ENCODE peak calls at places on chromosomes 11 and 22, in four cellular contexts. One of them, this sample, is unnamed.

GRCh38 chr11:113992459-113993105 is 17.7 kb downstream of the HTR3A start:
- DNase-seq in GM12878: no peak
- DNase-seq in SK-N-SH: peak; percentile 59
- DNase-seq in K562: no peak
- DNase-seq in this sample: no peak

GRCh38 chr11:102530558-102530957 is at the start of gene MMP7:
- DNase-seq in GM12878: no peak
- DNase-seq in SK-N-SH: no peak
- DNase-seq in K562: no peak
- DNase-seq in this sample: no peak

GRCh38 chr11:18567081-18567480 is 21.5 kb downstream of the UEVLD start:
- DNase-seq in GM12878: no peak
- DNase-seq in SK-N-SH: no peak
- DNase-seq in K562: no peak
- DNase-seq in this sample: no peak

GRCh38 chr11:109605006-109605405 is 183.0 kb downstream of the C11orf87 start:
- DNase-seq in GM12878: no peak
- DNase-seq in SK-N-SH: no peak
- DNase-seq in K562: no peak
- DNase-seq in this sample: no peak

GRCh38 chr11:132844956-132845355 is 687.3 kb downstream of the OPCML start:
- DNase-seq in GM12878: no peak
- DNase-seq in SK-N-SH: no peak
- DNase-seq in K562: no peak
- DNase-seq in this sample: no peak

GRCh38 chr11:132158091-132158490 is 787.7 kb downstream of the NTM start:
- DNase-seq in GM12878: no peak
- DNase-seq in SK-N-SH: no peak
- DNase-seq in K562: no peak
- DNase-seq in this sample: peak; percentile 29

GRCh38 chr11:68016161-68016903 is 6.2 kb downstream of the ALDH3B1 start:
- DNase-seq in GM12878: no peak
- DNase-seq in SK-N-SH: no peak
- DNase-seq in K562: no peak
- DNase-seq in this sample: no peak

GRCh38 chr11:43681543-43681942 is 1.0 kb downstream of the HSD17B12 start:
- DNase-seq in GM12878: no peak
- DNase-seq in SK-N-SH: no peak
- DNase-seq in K562: no peak
- DNase-seq in this sample: no peak

GRCh38 chr11:28448186-28448585 is 340.0 kb downstream of the METTL15 start:
- DNase-seq in GM12878: no peak
- DNase-seq in SK-N-SH: no peak
- DNase-seq in K562: no peak
- DNase-seq in this sample: no peak

GRCh38 chr11:69909561-69910518 is 90.6 kb upstream of the FGF3 start:
- DNase-seq in GM12878: no peak
- DNase-seq in SK-N-SH: peak; percentile 74
- DNase-seq in K562: peak; percentile 65
- DNase-seq in this sample: no peak

GRCh38 chr22:43639228-43639948 is 172.7 kb downstream of the EFCAB6 start:
- DNase-seq in GM12878: no peak
- DNase-seq in SK-N-SH: no peak
- DNase-seq in K562: no peak
- DNase-seq in this sample: no peak

GRCh38 chr11:64372802-64373597 is 14.0 kb downstream of the RPS6KA4 start:
- DNase-seq in GM12878: no peak
- DNase-seq in SK-N-SH: peak; percentile 90
- DNase-seq in K562: peak; percentile 90
- DNase-seq in this sample: peak; percentile 32

GRCh38 chr22:37996079-37996478 is 11.7 kb upstream of the SOX10 start:
- DNase-seq in GM12878: no peak
- DNase-seq in SK-N-SH: peak; percentile 51
- DNase-seq in K562: no peak
- DNase-seq in this sample: no peak

GRCh38 chr11:34809191-34810106 is 106.7 kb downstream of the APIP start:
- DNase-seq in GM12878: no peak
- DNase-seq in SK-N-SH: no peak
- DNase-seq in K562: peak; percentile 56
- DNase-seq in this sample: no peak

GRCh38 chr11:11290354-11290753 is 62.7 kb downstream of the CSNK2A3 start:
- DNase-seq in GM12878: no peak
- DNase-seq in SK-N-SH: no peak
- DNase-seq in K562: no peak
- DNase-seq in this sample: no peak

GRCh38 chr11:66263231-66263630 is 5.2 kb upstream of the RAB1B start:
- DNase-seq in GM12878: no peak
- DNase-seq in SK-N-SH: no peak
- DNase-seq in K562: no peak
- DNase-seq in this sample: no peak

GRCh38 chr11:72758690-72759389 is 6.6 kb upstream of the ARAP1 start:
- DNase-seq in GM12878: no peak
- DNase-seq in SK-N-SH: peak; percentile 46
- DNase-seq in K562: peak; percentile 72
- DNase-seq in this sample: no peak

GRCh38 chr22:36762687-36763260 is 13.1 kb downstream of the IFT27 start:
- DNase-seq in GM12878: no peak
- DNase-seq in SK-N-SH: no peak
- DNase-seq in K562: no peak
- DNase-seq in this sample: no peak

GRCh38 chr11:61814958-61815789 is 1.6 kb downstream of the FADS1 start:
- DNase-seq in GM12878: peak; percentile 87
- DNase-seq in SK-N-SH: peak; percentile 95
- DNase-seq in K562: peak; percentile 90
- DNase-seq in this sample: peak; percentile 84

GRCh38 chr11:46294365-46295309 is 17.2 kb downstream of the CREB3L1 start:
- DNase-seq in GM12878: no peak
- DNase-seq in SK-N-SH: peak; percentile 60
- DNase-seq in K562: peak; percentile 69
- DNase-seq in this sample: no peak

GRCh38 chr11:2744166-2744565 is 44.4 kb upstream of the KCNQ1OT1 start:
- DNase-seq in GM12878: no peak
- DNase-seq in SK-N-SH: no peak
- DNase-seq in K562: no peak
- DNase-seq in this sample: no peak

GRCh38 chr11:67466367-67466766 is 2.7 kb downstream of the TMEM134 start:
- DNase-seq in GM12878: no peak
- DNase-seq in SK-N-SH: no peak
- DNase-seq in K562: no peak
- DNase-seq in this sample: no peak

GRCh38 chr22:30186048-30186447 is 60.5 kb downstream of the LIF start:
- DNase-seq in GM12878: no peak
- DNase-seq in SK-N-SH: no peak
- DNase-seq in K562: no peak
- DNase-seq in this sample: no peak

GRCh38 chr11:112558691-112559090 is 298.0 kb upstream of the PLET1 start:
- DNase-seq in GM12878: no peak
- DNase-seq in SK-N-SH: no peak
- DNase-seq in K562: no peak
- DNase-seq in this sample: no peak

GRCh38 chr22:45469573-45470383 is 32.9 kb upstream of the FBLN1 start:
- DNase-seq in GM12878: no peak
- DNase-seq in SK-N-SH: no peak
- DNase-seq in K562: no peak
- DNase-seq in this sample: no peak

GRCh38 chr22:33402325-33402724 is 344.1 kb upstream of the SYN3 start:
- DNase-seq in GM12878: no peak
- DNase-seq in SK-N-SH: no peak
- DNase-seq in K562: no peak
- DNase-seq in this sample: no peak

GRCh38 chr22:46865642-46866041 is 103.2 kb downstream of the TBC1D22A start:
- DNase-seq in GM12878: no peak
- DNase-seq in SK-N-SH: no peak
- DNase-seq in K562: no peak
- DNase-seq in this sample: no peak

GRCh38 chr22:46867106-46867505 is 104.7 kb downstream of the TBC1D22A start:
- DNase-seq in GM12878: no peak
- DNase-seq in SK-N-SH: no peak
- DNase-seq in K562: no peak
- DNase-seq in this sample: no peak

GRCh38 chr22:46865052-46865434 is 102.6 kb downstream of the TBC1D22A start:
- DNase-seq in GM12878: no peak
- DNase-seq in SK-N-SH: no peak
- DNase-seq in K562: no peak
- DNase-seq in this sample: no peak

GRCh38 chr22:46864314-46865051 is 102.0 kb downstream of the TBC1D22A start:
- DNase-seq in GM12878: no peak
- DNase-seq in SK-N-SH: no peak
- DNase-seq in K562: no peak
- DNase-seq in this sample: no peak

DNA sequence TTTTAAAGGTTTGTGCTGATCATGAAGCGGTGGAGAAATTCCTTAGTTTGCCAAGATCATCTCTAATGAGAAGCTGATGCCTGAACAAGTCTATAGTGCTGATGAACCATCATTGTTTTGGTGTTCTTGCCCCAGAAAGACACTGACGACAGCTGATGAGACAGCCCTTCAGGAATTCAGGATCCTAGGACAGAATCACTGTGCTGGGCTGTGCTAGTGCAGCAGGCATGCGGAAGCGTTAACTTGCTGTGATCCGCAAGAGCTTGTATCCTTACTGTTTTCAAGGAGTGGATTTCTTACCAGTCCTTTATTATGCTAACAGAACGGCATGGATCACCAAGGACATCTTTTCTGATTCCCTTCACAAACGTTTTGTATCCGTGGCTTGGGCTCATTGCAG is 104.1 kb downstream of the TBC1D22A start:
- DNase-seq in GM12878: no peak
- DNase-seq in SK-N-SH: no peak
- DNase-seq in K562: no peak
- DNase-seq in this sample: no peak
- TF ChIP-seq GABPA in GM12878: no peak
- TF ChIP-seq GABPA in SK-N-SH: no peak
- TF ChIP-seq GABPA in K562: no peak
- TF ChIP-seq GABPA in this sample: no peak

DNA sequence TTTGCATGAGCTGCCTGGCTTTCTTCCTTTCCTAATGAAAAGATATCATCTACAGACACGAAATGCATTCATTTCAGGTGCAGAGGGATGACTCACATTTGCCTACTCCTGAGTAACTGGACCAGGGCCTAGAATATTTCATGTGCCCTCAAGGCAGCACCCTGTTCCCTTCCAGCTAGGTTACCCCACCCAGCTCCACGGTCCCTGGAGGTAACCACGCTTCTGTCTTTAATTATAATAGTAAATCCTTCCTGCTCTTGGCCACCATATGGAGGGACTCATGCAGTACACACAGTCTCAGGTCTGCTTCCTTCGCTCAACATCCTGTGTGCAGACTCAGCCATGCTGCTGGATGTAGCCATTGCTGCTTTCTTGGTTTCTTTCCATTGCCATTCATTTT is 22.3 kb downstream of the DHCR7 start:
- DNase-seq in GM12878: no peak
- DNase-seq in SK-N-SH: no peak
- DNase-seq in K562: no peak
- DNase-seq in this sample: no peak
- TF ChIP-seq GABPA in GM12878: no peak
- TF ChIP-seq GABPA in SK-N-SH: no peak
- TF ChIP-seq GABPA in K562: no peak
- TF ChIP-seq GABPA in this sample: no peak

GRCh38 chr11:133945087-133945974 is 11.4 kb downstream of the IGSF9B start:
- DNase-seq in GM12878: no peak
- DNase-seq in SK-N-SH: peak; percentile 78
- DNase-seq in K562: no peak
- DNase-seq in this sample: no peak

GRCh38 chr11:133948711-133949110 is 8.1 kb downstream of the IGSF9B start:
- DNase-seq in GM12878: no peak
- DNase-seq in SK-N-SH: no peak
- DNase-seq in K562: no peak
- DNase-seq in this sample: no peak

GRCh38 chr11:133946018-133946417 is 10.8 kb downstream of the IGSF9B start:
- DNase-seq in GM12878: no peak
- DNase-seq in SK-N-SH: no peak
- DNase-seq in K562: no peak
- DNase-seq in this sample: no peak

GRCh38 chr11:133946541-133947297 is 10.0 kb downstream of the IGSF9B start:
- DNase-seq in GM12878: no peak
- DNase-seq in SK-N-SH: peak; percentile 91
- DNase-seq in K562: no peak
- DNase-seq in this sample: no peak

GRCh38 chr11:133947298-133947905 is 9.4 kb downstream of the IGSF9B start:
- DNase-seq in GM12878: no peak
- DNase-seq in SK-N-SH: peak; percentile 77
- DNase-seq in K562: peak; percentile 33
- DNase-seq in this sample: no peak
- TF ChIP-seq GABPA in GM12878: no peak
- TF ChIP-seq GABPA in SK-N-SH: no peak
- TF ChIP-seq GABPA in K562: no peak
- TF ChIP-seq GABPA in this sample: no peak

GRCh38 chr11:31802609-31802989 is 8.5 kb downstream of the PAX6 start:
- DNase-seq in GM12878: no peak
- DNase-seq in SK-N-SH: peak; percentile 35
- DNase-seq in K562: no peak
- DNase-seq in this sample: no peak

GRCh38 chr11:31804439-31805036 is 6.6 kb downstream of the PAX6 start:
- DNase-seq in GM12878: no peak
- DNase-seq in SK-N-SH: peak; percentile 30
- DNase-seq in K562: no peak
- DNase-seq in this sample: peak; percentile 36

GRCh38 chr11:31803813-31804438 is 7.2 kb downstream of the PAX6 start:
- DNase-seq in GM12878: no peak
- DNase-seq in SK-N-SH: peak; percentile 24
- DNase-seq in K562: no peak
- DNase-seq in this sample: no peak

GRCh38 chr11:31802000-31802551 is 9.0 kb downstream of the PAX6 start:
- DNase-seq in GM12878: no peak
- DNase-seq in SK-N-SH: no peak
- DNase-seq in K562: no peak
- DNase-seq in this sample: no peak

GRCh38 chr11:31802990-31803812 is 7.9 kb downstream of the PAX6 start:
- DNase-seq in GM12878: no peak
- DNase-seq in SK-N-SH: peak; percentile 42
- DNase-seq in K562: no peak
- DNase-seq in this sample: no peak
- TF ChIP-seq GABPA in GM12878: no peak
- TF ChIP-seq GABPA in SK-N-SH: no peak
- TF ChIP-seq GABPA in K562: no peak
- TF ChIP-seq GABPA in this sample: no peak

This sample was measured in HL-60.